ENCODE peak calls at places on chromosomes 11 and 22, in six cellular contexts. One of them, this sample, is unnamed.

GRCh38 chr11:2791139-2791520 is 91.3 kb upstream of the KCNQ1OT1 start:
- DNase-seq in germinal center: no peak
- DNase-seq in NCI-H1417: no peak
- DNase-seq in prostate gland: no peak
- DNase-seq in COR-L47: no peak
- DNase-seq in neural progenitor cell: no peak
- DNase-seq in this sample: no peak

GRCh38 chr11:95150977-95151684 is 61.5 kb downstream of the ENDOD1 start:
- DNase-seq in NCI-H1417: peak
- DNase-seq in germinal center: peak
- DNase-seq in neural progenitor cell: peak
- DNase-seq in COR-L47: peak
- DNase-seq in prostate gland: peak
- DNase-seq in this sample: peak

GRCh38 chr22:35913925-35914324 is 114.7 kb downstream of the RBFOX2 start:
- DNase-seq in NCI-H1417: no peak
- DNase-seq in neural progenitor cell: peak
- DNase-seq in germinal center: no peak
- DNase-seq in COR-L47: no peak
- DNase-seq in prostate gland: no peak
- DNase-seq in this sample: no peak

GRCh38 chr22:40429481-40429880 is 59.1 kb downstream of the SGSM3 start:
- DNase-seq in NCI-H1417: no peak
- DNase-seq in germinal center: no peak
- DNase-seq in neural progenitor cell: no peak
- DNase-seq in prostate gland: no peak
- DNase-seq in COR-L47: no peak
- DNase-seq in this sample: no peak

GRCh38 chr22:25745341-25746011 is 3.5 kb downstream of the MYO18B start:
- DNase-seq in germinal center: no peak
- DNase-seq in neural progenitor cell: no peak
- DNase-seq in NCI-H1417: no peak
- DNase-seq in prostate gland: no peak
- DNase-seq in COR-L47: no peak
- DNase-seq in this sample: no peak

GRCh38 chr22:28819253-28820096 is 19.1 kb upstream of the XBP1 start:
- DNase-seq in germinal center: peak
- DNase-seq in NCI-H1417: peak
- DNase-seq in neural progenitor cell: no peak
- DNase-seq in prostate gland: peak
- DNase-seq in COR-L47: peak
- DNase-seq in this sample: no peak

GRCh38 chr11:62001450-62002178 is 34.2 kb upstream of the FTH1 start:
- DNase-seq in NCI-H1417: peak
- DNase-seq in COR-L47: no peak
- DNase-seq in germinal center: no peak
- DNase-seq in neural progenitor cell: no peak
- DNase-seq in prostate gland: no peak
- DNase-seq in this sample: no peak

GRCh38 chr22:37631448-37632173 is 7.9 kb upstream of the SH3BP1 start:
- DNase-seq in COR-L47: no peak
- DNase-seq in neural progenitor cell: no peak
- DNase-seq in NCI-H1417: no peak
- DNase-seq in prostate gland: no peak
- DNase-seq in germinal center: no peak
- DNase-seq in this sample: no peak

GRCh38 chr11:30798547-30799236 is 212.5 kb upstream of the MPPED2 start:
- DNase-seq in neural progenitor cell: no peak
- DNase-seq in COR-L47: no peak
- DNase-seq in NCI-H1417: no peak
- DNase-seq in prostate gland: no peak
- DNase-seq in germinal center: no peak
- DNase-seq in this sample: no peak

GRCh38 chr22:30969532-30970355 is 679 bp downstream of the TUG1 start:
- DNase-seq in germinal center: peak
- DNase-seq in neural progenitor cell: no peak
- DNase-seq in COR-L47: peak
- DNase-seq in NCI-H1417: no peak
- DNase-seq in prostate gland: no peak
- DNase-seq in this sample: peak

GRCh38 chr11:45665206-45665932 is at the start of gene CHST1:
- DNase-seq in germinal center: peak
- DNase-seq in COR-L47: peak
- DNase-seq in prostate gland: peak
- DNase-seq in neural progenitor cell: peak
- DNase-seq in NCI-H1417: peak
- DNase-seq in this sample: no peak

GRCh38 chr11:101188801-101189200 is 59.2 kb upstream of the PGR start:
- DNase-seq in COR-L47: no peak
- DNase-seq in prostate gland: no peak
- DNase-seq in neural progenitor cell: no peak
- DNase-seq in germinal center: no peak
- DNase-seq in NCI-H1417: no peak
- DNase-seq in this sample: no peak

GRCh38 chr22:46377566-46378498 is 42.3 kb downstream of the TRMU start:
- DNase-seq in neural progenitor cell: peak
- DNase-seq in NCI-H1417: no peak
- DNase-seq in COR-L47: no peak
- DNase-seq in prostate gland: no peak
- DNase-seq in germinal center: no peak
- DNase-seq in this sample: no peak

GRCh38 chr22:26837784-26838520 is 180.6 kb downstream of the MIAT start:
- DNase-seq in prostate gland: no peak
- DNase-seq in neural progenitor cell: no peak
- DNase-seq in NCI-H1417: peak
- DNase-seq in COR-L47: peak
- DNase-seq in germinal center: no peak
- DNase-seq in this sample: no peak

GRCh38 chr11:34356918-34357645 is 728 bp downstream of the ABTB2 start:
- DNase-seq in prostate gland: peak
- DNase-seq in neural progenitor cell: peak
- DNase-seq in germinal center: peak
- DNase-seq in COR-L47: peak
- DNase-seq in NCI-H1417: peak
- DNase-seq in this sample: peak

GRCh38 chr22:31082606-31083376 is 1.7 kb downstream of the SMTN start:
- DNase-seq in germinal center: no peak
- DNase-seq in NCI-H1417: no peak
- DNase-seq in neural progenitor cell: peak
- DNase-seq in COR-L47: peak
- DNase-seq in prostate gland: peak
- DNase-seq in this sample: peak

GRCh38 chr22:43897751-43898261 is 6.0 kb upstream of the PNPLA5 start:
- DNase-seq in germinal center: no peak
- DNase-seq in COR-L47: no peak
- DNase-seq in neural progenitor cell: no peak
- DNase-seq in NCI-H1417: no peak
- DNase-seq in prostate gland: no peak
- DNase-seq in this sample: no peak

GRCh38 chr11:5514841-5515240 is 1.7 kb downstream of the UBQLNL start:
- DNase-seq in prostate gland: no peak
- DNase-seq in germinal center: no peak
- DNase-seq in NCI-H1417: no peak
- DNase-seq in neural progenitor cell: no peak
- DNase-seq in COR-L47: no peak
- DNase-seq in this sample: no peak

GRCh38 chr11:77401486-77402217 is 72.2 kb downstream of the PAK1 start:
- DNase-seq in germinal center: no peak
- DNase-seq in COR-L47: peak
- DNase-seq in prostate gland: no peak
- DNase-seq in neural progenitor cell: no peak
- DNase-seq in NCI-H1417: peak
- DNase-seq in this sample: no peak

GRCh38 chr11:102453286-102453797 is 777 bp upstream of the TMEM123 start:
- DNase-seq in COR-L47: peak
- DNase-seq in NCI-H1417: peak
- DNase-seq in neural progenitor cell: no peak
- DNase-seq in prostate gland: peak
- DNase-seq in germinal center: no peak
- DNase-seq in this sample: peak

GRCh38 chr11:125170001-125170405 is 5.5 kb downstream of the PKNOX2 start:
- DNase-seq in prostate gland: no peak
- DNase-seq in NCI-H1417: no peak
- DNase-seq in neural progenitor cell: peak
- DNase-seq in germinal center: no peak
- DNase-seq in COR-L47: no peak
- DNase-seq in this sample: no peak

GRCh38 chr11:62122076-62122475 is 1.7 kb upstream of the INCENP start:
- DNase-seq in neural progenitor cell: peak
- DNase-seq in COR-L47: no peak
- DNase-seq in germinal center: no peak
- DNase-seq in NCI-H1417: peak
- DNase-seq in prostate gland: no peak
- DNase-seq in this sample: no peak

GRCh38 chr11:119807841-119808240 is 78.8 kb upstream of the NECTIN1 start:
- DNase-seq in neural progenitor cell: no peak
- DNase-seq in germinal center: no peak
- DNase-seq in COR-L47: no peak
- DNase-seq in prostate gland: no peak
- DNase-seq in NCI-H1417: no peak
- DNase-seq in this sample: no peak

GRCh38 chr11:71977743-71978418 is 20.8 kb upstream of the IL18BP start:
- DNase-seq in neural progenitor cell: peak
- DNase-seq in prostate gland: peak
- DNase-seq in COR-L47: peak
- DNase-seq in NCI-H1417: peak
- DNase-seq in germinal center: peak
- DNase-seq in this sample: peak